ENCODE peak calls at places on chromosomes 7 and 10, in ten cellular contexts. One of them, this sample, is unnamed.

GRCh38 chr7:149292101-149292823 is 30.3 kb downstream of the ZNF783 start:
- DNase-seq in psoas muscle: no peak
- DNase-seq in right cardiac atrium: no peak
- DNase-seq in ascending aorta: no peak
- DNase-seq in A549: no peak
- DNase-seq in GM23338: peak; percentile 52
- DNase-seq in aorta: peak; percentile 45
- DNase-seq in CD8-positive, alpha-beta T cell: no peak
- DNase-seq in cardiac muscle cell: peak; percentile 7
- DNase-seq in tibial artery: no peak
- DNase-seq in this sample: no peak

GRCh38 chr10:94115725-94116124 is 122.0 kb downstream of the PLCE1 start:
- DNase-seq in psoas muscle: no peak
- DNase-seq in right cardiac atrium: no peak
- DNase-seq in ascending aorta: no peak
- DNase-seq in A549: peak; percentile 80
- DNase-seq in GM23338: no peak
- DNase-seq in aorta: no peak
- DNase-seq in CD8-positive, alpha-beta T cell: no peak
- DNase-seq in cardiac muscle cell: no peak
- DNase-seq in tibial artery: no peak
- DNase-seq in this sample: peak; percentile 14

GRCh38 chr10:132904169-132904813 is 38.1 kb downstream of the CFAP46 start:
- DNase-seq in psoas muscle: peak; percentile 38
- DNase-seq in right cardiac atrium: peak; percentile 67
- DNase-seq in ascending aorta: no peak
- DNase-seq in A549: peak; percentile 46
- DNase-seq in GM23338: peak; percentile 70
- DNase-seq in aorta: peak; percentile 63
- DNase-seq in CD8-positive, alpha-beta T cell: no peak
- DNase-seq in cardiac muscle cell: peak; percentile 42
- DNase-seq in tibial artery: peak; percentile 12
- DNase-seq in this sample: peak; percentile 20

GRCh38 chr7:40186586-40186985 is 51.8 kb downstream of the SUGCT start:
- DNase-seq in psoas muscle: no peak
- DNase-seq in right cardiac atrium: no peak
- DNase-seq in ascending aorta: no peak
- DNase-seq in A549: peak; percentile 6
- DNase-seq in GM23338: peak; percentile 37
- DNase-seq in aorta: no peak
- DNase-seq in CD8-positive, alpha-beta T cell: no peak
- DNase-seq in cardiac muscle cell: no peak
- DNase-seq in tibial artery: no peak
- DNase-seq in this sample: no peak

GRCh38 chr10:70656489-70656888 is 15.8 kb upstream of the ADAMTS14 start:
- DNase-seq in psoas muscle: no peak
- DNase-seq in right cardiac atrium: no peak
- DNase-seq in ascending aorta: no peak
- DNase-seq in A549: no peak
- DNase-seq in GM23338: no peak
- DNase-seq in aorta: no peak
- DNase-seq in CD8-positive, alpha-beta T cell: no peak
- DNase-seq in cardiac muscle cell: peak; percentile 95
- DNase-seq in tibial artery: no peak
- DNase-seq in this sample: no peak

GRCh38 chr10:130430852-130431704 is 294.9 kb downstream of the GLRX3 start:
- DNase-seq in psoas muscle: no peak
- DNase-seq in right cardiac atrium: no peak
- DNase-seq in ascending aorta: no peak
- DNase-seq in A549: no peak
- DNase-seq in GM23338: no peak
- DNase-seq in aorta: no peak
- DNase-seq in CD8-positive, alpha-beta T cell: no peak
- DNase-seq in cardiac muscle cell: no peak
- DNase-seq in tibial artery: no peak
- DNase-seq in this sample: no peak

GRCh38 chr10:132511692-132512442 is 25.7 kb upstream of the INPP5A start:
- DNase-seq in psoas muscle: peak; percentile 30
- DNase-seq in right cardiac atrium: peak; percentile 50
- DNase-seq in ascending aorta: no peak
- DNase-seq in A549: no peak
- DNase-seq in GM23338: no peak
- DNase-seq in aorta: peak; percentile 24
- DNase-seq in CD8-positive, alpha-beta T cell: no peak
- DNase-seq in cardiac muscle cell: peak; percentile 72
- DNase-seq in tibial artery: peak; percentile 43
- DNase-seq in this sample: no peak

GRCh38 chr7:155198206-155198892 is 99.3 kb upstream of the INSIG1 start:
- DNase-seq in psoas muscle: no peak
- DNase-seq in right cardiac atrium: no peak
- DNase-seq in ascending aorta: peak; percentile 41
- DNase-seq in A549: no peak
- DNase-seq in GM23338: no peak
- DNase-seq in aorta: no peak
- DNase-seq in CD8-positive, alpha-beta T cell: no peak
- DNase-seq in cardiac muscle cell: no peak
- DNase-seq in tibial artery: no peak
- DNase-seq in this sample: no peak

GRCh38 chr10:93198401-93199175 is 124.9 kb downstream of the CYP26A1 start:
- DNase-seq in psoas muscle: peak; percentile 48
- DNase-seq in right cardiac atrium: peak; percentile 68
- DNase-seq in ascending aorta: no peak
- DNase-seq in A549: no peak
- DNase-seq in GM23338: peak; percentile 34
- DNase-seq in aorta: no peak
- DNase-seq in CD8-positive, alpha-beta T cell: no peak
- DNase-seq in cardiac muscle cell: peak; percentile 76
- DNase-seq in tibial artery: peak; percentile 36
- DNase-seq in this sample: no peak

GRCh38 chr10:21022821-21023220 is 125.7 kb upstream of the NEBL start:
- DNase-seq in psoas muscle: no peak
- DNase-seq in right cardiac atrium: no peak
- DNase-seq in ascending aorta: no peak
- DNase-seq in A549: no peak
- DNase-seq in GM23338: no peak
- DNase-seq in aorta: no peak
- DNase-seq in CD8-positive, alpha-beta T cell: no peak
- DNase-seq in cardiac muscle cell: peak; percentile 80
- DNase-seq in tibial artery: no peak
- DNase-seq in this sample: no peak

GRCh38 chr10:123704812-123705211 is 38.7 kb downstream of the GPR26 start:
- DNase-seq in psoas muscle: no peak
- DNase-seq in right cardiac atrium: no peak
- DNase-seq in ascending aorta: no peak
- DNase-seq in A549: no peak
- DNase-seq in GM23338: peak; percentile 12
- DNase-seq in aorta: no peak
- DNase-seq in CD8-positive, alpha-beta T cell: no peak
- DNase-seq in cardiac muscle cell: no peak
- DNase-seq in tibial artery: no peak
- DNase-seq in this sample: no peak

GRCh38 chr7:6226194-6226799 is 46.1 kb downstream of the CYTH3 start:
- DNase-seq in psoas muscle: no peak
- DNase-seq in right cardiac atrium: no peak
- DNase-seq in ascending aorta: no peak
- DNase-seq in A549: peak; percentile 73
- DNase-seq in GM23338: no peak
- DNase-seq in aorta: no peak
- DNase-seq in CD8-positive, alpha-beta T cell: no peak
- DNase-seq in cardiac muscle cell: peak; percentile 71
- DNase-seq in tibial artery: no peak
- DNase-seq in this sample: peak; percentile 69

GRCh38 chr7:6228865-6229264 is 43.6 kb downstream of the CYTH3 start:
- DNase-seq in psoas muscle: no peak
- DNase-seq in right cardiac atrium: no peak
- DNase-seq in ascending aorta: no peak
- DNase-seq in A549: no peak
- DNase-seq in GM23338: no peak
- DNase-seq in aorta: no peak
- DNase-seq in CD8-positive, alpha-beta T cell: no peak
- DNase-seq in cardiac muscle cell: peak; percentile 82
- DNase-seq in tibial artery: no peak
- DNase-seq in this sample: no peak

GRCh38 chr7:6231184-6231583 is 41.2 kb downstream of the CYTH3 start:
- DNase-seq in psoas muscle: no peak
- DNase-seq in right cardiac atrium: no peak
- DNase-seq in ascending aorta: no peak
- DNase-seq in A549: no peak
- DNase-seq in GM23338: no peak
- DNase-seq in aorta: no peak
- DNase-seq in CD8-positive, alpha-beta T cell: no peak
- DNase-seq in cardiac muscle cell: no peak
- DNase-seq in tibial artery: no peak
- DNase-seq in this sample: no peak

GRCh38 chr7:6228363-6228762 is 44.1 kb downstream of the CYTH3 start:
- DNase-seq in psoas muscle: no peak
- DNase-seq in right cardiac atrium: no peak
- DNase-seq in ascending aorta: no peak
- DNase-seq in A549: no peak
- DNase-seq in GM23338: peak; percentile 30
- DNase-seq in aorta: no peak
- DNase-seq in CD8-positive, alpha-beta T cell: no peak
- DNase-seq in cardiac muscle cell: peak; percentile 77
- DNase-seq in tibial artery: no peak
- DNase-seq in this sample: no peak

DNA sequence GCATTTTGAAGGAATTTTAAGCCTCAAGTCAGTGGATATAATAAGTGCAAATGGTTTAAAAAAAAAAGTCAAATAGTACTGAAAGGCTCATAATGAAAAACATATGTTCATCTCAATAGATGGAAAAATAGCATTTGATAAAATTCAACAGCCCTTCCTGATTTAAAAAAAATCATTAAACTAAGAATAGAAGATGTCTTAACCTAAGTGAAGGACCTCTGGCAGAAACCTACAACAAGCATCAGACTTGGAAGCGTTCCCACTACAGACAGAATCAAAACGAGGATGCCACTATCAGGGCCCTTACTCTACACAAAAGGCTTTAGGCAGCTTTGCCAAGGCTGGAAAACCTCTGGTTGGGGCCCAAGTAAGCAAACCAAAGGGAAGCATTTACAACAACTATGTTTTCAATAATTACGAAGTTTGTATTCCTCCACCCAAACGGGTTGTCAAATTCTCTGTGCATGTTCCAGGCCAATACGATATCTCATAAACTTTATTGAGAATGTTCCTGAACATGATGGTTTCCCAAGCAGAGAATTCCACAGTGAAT is 45.1 kb downstream of the CYTH3 start:
- DNase-seq in psoas muscle: no peak
- DNase-seq in right cardiac atrium: peak; percentile 60
- DNase-seq in ascending aorta: no peak
- DNase-seq in A549: no peak
- DNase-seq in GM23338: no peak
- DNase-seq in aorta: no peak
- DNase-seq in CD8-positive, alpha-beta T cell: no peak
- DNase-seq in cardiac muscle cell: peak; percentile 83
- DNase-seq in tibial artery: no peak
- DNase-seq in this sample: no peak
- H3K27ac ChIP-seq in psoas muscle: peak overlapping the region; percentile 64
- H3K27ac ChIP-seq in right cardiac atrium: peak overlapping the region; percentile 97
- H3K27ac ChIP-seq in ascending aorta: peak overlapping the region; percentile 70
- H3K27ac ChIP-seq in A549: peak overlapping the region; percentile 38
- H3K27ac ChIP-seq in GM23338: no peak overlapping the region
- H3K27ac ChIP-seq in aorta: peak overlapping the region; percentile 47
- H3K27ac ChIP-seq in CD8-positive, alpha-beta T cell: no peak overlapping the region
- H3K27ac ChIP-seq in cardiac muscle cell: peak overlapping the region; percentile 78
- H3K27ac ChIP-seq in tibial artery: peak overlapping the region; percentile 60
- H3K27ac ChIP-seq in this sample: peak overlapping the region; percentile 9

DNA sequence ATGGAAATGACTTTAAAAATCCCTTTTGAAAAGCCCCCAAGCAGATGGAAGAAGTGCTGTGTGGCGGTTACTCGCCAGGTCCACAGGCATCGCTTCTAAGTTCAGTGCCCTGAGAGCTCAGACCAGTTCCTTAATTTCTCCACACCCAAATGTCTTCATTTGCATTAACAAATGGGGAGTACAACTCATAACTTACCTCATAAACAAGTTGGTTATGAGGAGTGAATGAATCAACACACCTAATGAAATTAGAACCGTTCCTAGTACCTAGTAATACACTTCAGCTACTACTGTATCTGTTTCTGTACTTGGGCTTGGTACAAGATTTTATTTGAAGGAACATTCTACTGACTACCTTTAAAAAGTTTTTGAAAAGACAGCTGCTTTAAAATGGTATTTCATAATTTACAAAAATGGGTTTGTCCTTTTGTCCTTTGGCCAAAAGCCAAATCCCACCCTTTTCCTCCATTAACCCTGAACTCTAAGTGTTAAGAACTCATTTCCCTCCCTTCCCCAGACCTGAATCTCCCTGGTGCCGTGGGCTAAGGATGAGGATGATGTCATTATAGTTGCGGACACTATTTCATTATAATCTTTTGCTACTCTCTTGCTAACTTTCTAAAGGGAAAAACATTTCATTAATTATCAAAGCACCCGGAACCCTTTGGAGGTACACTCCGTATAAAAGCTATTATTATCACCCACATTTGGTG is 221.5 kb upstream of the CELF2 start:
- DNase-seq in psoas muscle: no peak
- DNase-seq in right cardiac atrium: no peak
- DNase-seq in ascending aorta: no peak
- DNase-seq in A549: no peak
- DNase-seq in GM23338: peak; percentile 6
- DNase-seq in aorta: no peak
- DNase-seq in CD8-positive, alpha-beta T cell: no peak
- DNase-seq in cardiac muscle cell: peak; percentile 66
- DNase-seq in tibial artery: no peak
- DNase-seq in this sample: no peak
- H3K4me3 ChIP-seq in psoas muscle: peak overlapping the region; percentile 11
- H3K4me3 ChIP-seq in right cardiac atrium: peak overlapping the region; percentile 57
- H3K4me3 ChIP-seq in ascending aorta: peak overlapping the region; percentile 19
- H3K4me3 ChIP-seq in A549: no peak overlapping the region
- H3K4me3 ChIP-seq in GM23338: no peak overlapping the region
- H3K4me3 ChIP-seq in aorta: peak overlapping the region; percentile 58
- H3K4me3 ChIP-seq in CD8-positive, alpha-beta T cell: no peak overlapping the region
- H3K4me3 ChIP-seq in cardiac muscle cell: no peak overlapping the region
- H3K4me3 ChIP-seq in tibial artery: peak overlapping the region; percentile 50
- H3K4me3 ChIP-seq in this sample: no peak overlapping the region

DNA sequence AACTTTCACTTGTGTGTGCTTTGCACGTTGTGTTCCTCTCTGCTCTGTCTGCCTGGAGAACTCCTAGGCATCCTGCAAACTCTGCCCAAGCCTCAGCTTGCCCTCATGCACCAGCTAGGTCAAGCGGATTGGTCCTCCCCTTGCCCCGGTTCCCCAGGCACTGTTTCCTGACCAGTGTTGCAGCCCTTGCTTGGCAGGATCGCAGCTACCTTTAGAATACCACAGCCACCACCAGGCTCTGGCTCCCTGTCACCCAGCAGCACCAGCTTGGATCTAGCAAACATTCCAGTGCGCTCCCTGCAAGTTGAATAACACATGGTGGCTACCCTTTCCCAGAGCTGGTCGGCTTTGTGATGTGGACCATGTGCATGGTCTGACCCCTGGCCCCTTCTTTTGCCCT is 19.0 kb downstream of the ZMIZ1 start:
- DNase-seq in psoas muscle: no peak
- DNase-seq in right cardiac atrium: no peak
- DNase-seq in ascending aorta: no peak
- DNase-seq in A549: no peak
- DNase-seq in GM23338: no peak
- DNase-seq in aorta: no peak
- DNase-seq in CD8-positive, alpha-beta T cell: no peak
- DNase-seq in cardiac muscle cell: no peak
- DNase-seq in tibial artery: no peak
- DNase-seq in this sample: no peak
- H3K4me1 ChIP-seq in psoas muscle: peaks cover 75% of the 10 kb centered on the region
- H3K4me1 ChIP-seq in right cardiac atrium: peaks cover 62% of the 10 kb centered on the region
- H3K4me1 ChIP-seq in ascending aorta: peaks cover 17% of the 10 kb centered on the region
- H3K4me1 ChIP-seq in A549: peaks cover 99% of the 10 kb centered on the region
- H3K4me1 ChIP-seq in GM23338: peaks cover 13% of the 10 kb centered on the region
- H3K4me1 ChIP-seq in aorta: no peaks in the 10 kb centered on the region
- H3K4me1 ChIP-seq in CD8-positive, alpha-beta T cell: peaks cover 14% of the 10 kb centered on the region
- H3K4me1 ChIP-seq in cardiac muscle cell: peaks cover 39% of the 10 kb centered on the region
- H3K4me1 ChIP-seq in tibial artery: peaks cover 42% of the 10 kb centered on the region
- H3K4me1 ChIP-seq in this sample: peaks cover 5% of the 10 kb centered on the region

GRCh38 chr7:57348646-57349269 is 101.2 kb upstream of the ZNF716 start:
- DNase-seq in psoas muscle: peak; percentile 77
- DNase-seq in right cardiac atrium: peak; percentile 73
- DNase-seq in ascending aorta: no peak
- DNase-seq in A549: no peak
- DNase-seq in GM23338: no peak
- DNase-seq in aorta: no peak
- DNase-seq in CD8-positive, alpha-beta T cell: no peak
- DNase-seq in cardiac muscle cell: no peak
- DNase-seq in tibial artery: no peak
- DNase-seq in this sample: no peak
- H3K27ac ChIP-seq in psoas muscle: no peak overlapping the region
- H3K27ac ChIP-seq in right cardiac atrium: peak overlapping the region; percentile 73
- H3K27ac ChIP-seq in ascending aorta: no peak overlapping the region
- H3K27ac ChIP-seq in A549: no peak overlapping the region
- H3K27ac ChIP-seq in GM23338: no peak overlapping the region
- H3K27ac ChIP-seq in aorta: no peak overlapping the region
- H3K27ac ChIP-seq in CD8-positive, alpha-beta T cell: no peak overlapping the region
- H3K27ac ChIP-seq in cardiac muscle cell: no peak overlapping the region
- H3K27ac ChIP-seq in tibial artery: no peak overlapping the region
- H3K27ac ChIP-seq in this sample: no peak overlapping the region

This sample was measured in small intestine.